ENCODE peak calls at places on chromosomes 7 and 10, in six cellular contexts. U is brain microvascular endothelial cell, J is A549, S is astrocyte, F is lower lobe of right lung, G is fibroblast of lung. L is an unnamed sample.

GRCh38 chr7:117019786-117020604 is 66.7 kb downstream of the ST7 start:
- DNase-seq in U (peak), J (peak), S (peak), F (peak), G (peak), L (peak)

GRCh38 chr10:68106656-68107055 is 2.6 kb upstream of the MYPN start:
- DNase-seq in U (peak), J (no peak), S (peak), F (no peak), G (peak), L (no peak)

GRCh38 chr7:92025260-92025659 is 84.6 kb downstream of the AKAP9 start:
- DNase-seq in U (peak), J (no peak), S (peak), F (no peak), G (peak), L (no peak)

GRCh38 chr10:125878957-125879835 is 1.9 kb downstream of the DHX32 start:
- DNase-seq in U (peak), J (peak), S (peak), F (no peak), G (peak), L (peak)

GRCh38 chr7:82755705-82756551 is 312.4 kb upstream of the CACNA2D1 start:
- DNase-seq in U (peak), J (no peak), S (peak), F (no peak), G (peak), L (no peak)

GRCh38 chr7:41219276-41219675 is 483.6 kb downstream of the INHBA start:
- DNase-seq in U (peak), J (no peak), S (peak), F (no peak), G (peak), L (no peak)

GRCh38 chr10:91740353-91740924 is 57.8 kb upstream of the TNKS2 start:
- DNase-seq in U (no peak), J (no peak), S (no peak), F (no peak), G (no peak), L (peak)

GRCh38 chr10:86306628-86307278 is 59.8 kb downstream of the GRID1 start:
- DNase-seq in U (peak), J (no peak), S (no peak), F (no peak), G (peak), L (peak)

GRCh38 chr10:132722980-132723970 is 62.7 kb downstream of the NKX6-2 start:
- DNase-seq in U (no peak), J (no peak), S (no peak), F (no peak), G (no peak), L (no peak)

GRCh38 chr10:24299587-24300258 is 90.8 kb downstream of the KIAA1217 start:
- DNase-seq in U (peak), J (no peak), S (peak), F (no peak), G (peak), L (no peak)

GRCh38 chr10:119209050-119209735 is 1.8 kb downstream of the GRK5 start:
- DNase-seq in U (peak), J (peak), S (peak), F (peak), G (peak), L (no peak)

GRCh38 chr7:710161-710560 is 16.3 kb upstream of the DNAAF5 start:
- DNase-seq in U (no peak), J (no peak), S (no peak), F (peak), G (no peak), L (no peak)

GRCh38 chr7:104900525-104900924 is 113.5 kb upstream of the KMT2E start:
- DNase-seq in U (no peak), J (no peak), S (no peak), F (no peak), G (no peak), L (no peak)

GRCh38 chr10:129105266-129105665 is 361.8 kb upstream of the MGMT start:
- DNase-seq in U (peak), J (no peak), S (no peak), F (no peak), G (peak), L (no peak)

GRCh38 chr10:71970331-71970730 is 6.1 kb downstream of the CHST3 start:
- DNase-seq in U (no peak), J (peak), S (no peak), F (peak), G (no peak), L (peak)

GRCh38 chr10:51802030-51802429 is 102.6 kb upstream of the CSTF2T start:
- DNase-seq in U (no peak), J (no peak), S (no peak), F (no peak), G (no peak), L (no peak)

GRCh38 chr10:8039323-8039922 is 15.1 kb upstream of the GATA3 start:
- DNase-seq in U (no peak), J (no peak), S (no peak), F (no peak), G (no peak), L (no peak)

GRCh38 chr10:110868981-110869380 is 2.7 kb upstream of the PDCD4 start:
- DNase-seq in U (no peak), J (no peak), S (no peak), F (no peak), G (no peak), L (no peak)

GRCh38 chr7:50204576-50204975 is 99.9 kb upstream of the IKZF1 start:
- DNase-seq in U (no peak), J (no peak), S (no peak), F (no peak), G (no peak), L (no peak)

GRCh38 chr7:45595809-45596664 is 21.9 kb downstream of the ADCY1 start:
- DNase-seq in U (no peak), J (no peak), S (no peak), F (no peak), G (no peak), L (peak)

GRCh38 chr7:145360511-145361100 is 524.8 kb upstream of the TPK1 start:
- DNase-seq in U (no peak), J (no peak), S (no peak), F (no peak), G (no peak), L (no peak)

GRCh38 chr10:117130346-117130745 is 7.7 kb downstream of the VAX1 start:
- DNase-seq in U (no peak), J (no peak), S (no peak), F (no peak), G (no peak), L (no peak)

GRCh38 chr10:71771821-71772617 is 1.3 kb downstream of the VSIR start:
- DNase-seq in U (peak), J (peak), S (peak), F (peak), G (peak), L (no peak)

GRCh38 chr10:46226232-46226631 is 60.6 kb upstream of the ANTXRL start:
- DNase-seq in U (no peak), J (no peak), S (no peak), F (no peak), G (no peak), L (peak)

GRCh38 chr10:24862586-24862985 is 89.8 kb downstream of the PRTFDC1 start:
- DNase-seq in U (no peak), J (no peak), S (no peak), F (no peak), G (no peak), L (no peak)

GRCh38 chr10:89064764-89065163 is 74.2 kb downstream of the FAS start:
- DNase-seq in U (no peak), J (no peak), S (peak), F (no peak), G (peak), L (no peak)

GRCh38 chr7:35805876-35806275 is 5.0 kb downstream of the SEPTIN7 start:
- DNase-seq in U (no peak), J (no peak), S (no peak), F (no peak), G (no peak), L (no peak)

GRCh38 chr10:118807512-118808305 is 52.9 kb upstream of the CACUL1 start:
- DNase-seq in U (no peak), J (no peak), S (no peak), F (no peak), G (no peak), L (no peak)

GRCh38 chr10:103120546-103120945 is 72.5 kb downstream of the NT5C2 start:
- DNase-seq in U (no peak), J (no peak), S (no peak), F (no peak), G (no peak), L (no peak)

GRCh38 chr7:104366390-104366789 is 38.0 kb downstream of the LHFPL3 start:
- DNase-seq in U (no peak), J (no peak), S (no peak), F (no peak), G (no peak), L (no peak)

GRCh38 chr10:103545771-103546281 is 52.3 kb downstream of the NEURL1 start:
- DNase-seq in U (no peak), J (no peak), S (no peak), F (no peak), G (no peak), L (no peak)

GRCh38 chr7:11437987-11438386 is 394.0 kb downstream of the THSD7A start:
- DNase-seq in U (peak), J (no peak), S (peak), F (no peak), G (peak), L (no peak)

GRCh38 chr10:72702868-72703581 is 11.1 kb downstream of the MCU start:
- DNase-seq in U (no peak), J (peak), S (peak), F (no peak), G (peak), L (no peak)

GRCh38 chr7:130492519-130493274 is 812 bp downstream of the MEST start:
- DNase-seq in U (no peak), J (no peak), S (no peak), F (no peak), G (no peak), L (no peak)

GRCh38 chr7:130493275-130493868 is 1.5 kb downstream of the MEST start:
- DNase-seq in U (no peak), J (no peak), S (no peak), F (no peak), G (peak), L (no peak)

GRCh38 chr7:130490287-130490686 is 1.6 kb upstream of the MEST start:
- DNase-seq in U (no peak), J (no peak), S (peak), F (no peak), G (peak), L (no peak)

GRCh38 chr7:130490888-130491771 is 755 bp upstream of the MEST start:
- DNase-seq in U (peak), J (no peak), S (no peak), F (peak), G (peak), L (no peak)

DNA sequence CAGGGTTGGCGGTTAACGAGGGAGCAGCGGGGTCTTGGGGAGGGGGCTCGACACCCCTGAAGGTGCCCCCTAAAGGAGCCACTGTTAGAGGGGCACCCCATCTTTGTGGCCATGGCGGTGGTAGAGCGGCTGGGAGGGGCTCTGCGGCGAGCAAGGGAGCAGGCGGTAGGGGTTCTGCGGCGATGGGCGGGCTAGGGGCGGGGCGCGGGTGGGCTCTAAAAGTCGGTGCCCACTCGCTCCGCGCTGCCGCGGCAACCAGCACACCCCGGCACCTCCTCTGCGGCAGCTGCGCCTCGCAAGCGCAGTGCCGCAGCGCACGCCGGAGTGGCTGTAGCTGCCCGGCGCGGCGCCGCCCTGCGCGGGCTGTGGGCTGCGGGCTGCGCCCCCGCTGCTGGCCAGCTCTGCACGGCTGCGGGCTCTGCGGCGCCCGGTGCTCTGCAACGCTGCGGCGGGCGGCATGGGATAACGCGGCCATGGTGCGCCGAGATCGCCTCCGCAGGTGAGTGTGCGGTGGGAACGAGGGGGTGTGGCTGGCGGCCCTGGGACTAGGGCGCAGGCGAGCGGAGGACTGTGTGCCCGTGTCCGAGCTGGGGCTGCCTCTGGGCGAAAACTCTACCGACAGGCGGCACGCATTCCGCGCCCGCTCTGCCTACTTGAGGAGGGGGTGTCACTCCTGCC is at the start of gene MEST:
- DNase-seq in U (no peak), J (no peak), S (peak), F (peak), G (peak), L (peak)
- H3K27ac ChIP-seq in U (peak), J (no peak), S (peak), F (peak), G (peak), L (no peak)

DNA sequence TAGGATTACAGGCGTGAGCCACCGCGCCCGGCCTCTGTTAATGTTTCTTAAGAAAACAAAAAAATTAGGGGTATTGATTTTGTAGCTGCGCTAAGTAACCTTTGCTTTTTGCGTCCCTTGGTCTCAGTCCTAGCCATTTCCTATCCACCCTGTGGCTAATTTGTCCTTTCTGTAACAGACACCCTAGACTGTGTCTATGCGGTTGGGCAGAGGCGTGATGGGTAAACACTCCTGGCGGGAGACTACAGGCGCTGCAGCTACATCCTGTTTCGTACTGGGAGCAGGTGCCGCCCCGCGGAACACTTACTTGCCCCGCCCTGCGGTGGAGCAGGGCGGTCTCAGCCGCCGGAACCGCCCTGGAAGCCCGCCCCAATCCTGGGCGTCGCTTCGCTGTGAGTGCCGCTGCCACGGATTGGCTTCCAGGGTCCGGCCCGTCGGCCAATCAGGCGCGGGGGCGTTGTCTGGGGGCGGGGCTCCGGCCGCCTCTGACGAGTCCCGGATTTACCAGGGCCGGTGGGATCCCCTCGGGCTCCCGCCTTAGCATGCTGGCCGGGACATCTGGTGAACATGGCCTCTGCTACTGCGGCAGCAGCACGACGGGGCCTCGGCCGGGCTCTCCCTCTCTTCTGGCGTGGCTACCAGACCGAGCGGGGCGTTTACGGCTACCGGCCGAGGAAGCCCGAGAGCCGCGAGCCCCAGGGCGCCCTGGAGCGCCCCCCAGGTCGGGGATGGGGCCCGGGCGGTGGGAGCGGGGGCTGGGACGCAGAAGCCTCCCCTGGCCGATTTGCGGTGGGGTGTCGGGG is at the start of gene DHTKD1:
- DNase-seq in U (peak), J (peak), S (peak), F (peak), G (peak), L (peak)
- TF ChIP-seq CTCF in U (peak), J (peak), S (no peak), F (peak), G (peak), L (peak)

DNA sequence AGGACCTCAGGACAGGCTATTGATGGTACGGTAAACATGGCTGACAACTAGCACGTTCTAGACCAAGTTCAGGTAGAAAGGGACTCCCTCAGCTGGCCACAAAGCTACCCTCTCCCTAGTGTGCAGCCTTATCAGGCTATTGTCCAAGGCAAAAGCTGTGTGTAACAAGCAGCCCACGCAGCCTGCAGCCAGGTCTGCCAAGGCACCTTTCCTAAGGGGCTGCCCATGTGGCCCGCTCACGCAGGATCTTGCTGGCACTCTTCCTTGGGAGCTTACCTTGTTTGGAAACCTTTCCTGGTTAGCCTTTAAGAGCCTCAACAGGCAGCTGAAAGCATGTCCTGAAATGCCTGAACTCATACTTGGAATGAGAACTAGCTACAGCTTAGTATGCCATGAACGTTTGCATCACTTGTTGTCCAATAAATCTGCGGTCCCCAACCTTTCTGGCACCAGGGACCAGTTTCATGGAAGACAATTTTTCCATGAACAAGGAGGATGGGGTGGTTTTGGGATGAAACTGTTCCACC is 51.7 kb downstream of the SYPL1 start:
- DNase-seq in U (no peak), J (no peak), S (no peak), F (no peak), G (no peak), L (no peak)
- H3K27ac ChIP-seq in U (no peak), J (no peak), S (no peak), F (no peak), G (no peak), L (no peak)

GRCh38 chr10:99682752-99683151 is 23.4 kb downstream of the ENTPD7 start:
- DNase-seq in U (no peak), J (peak), S (no peak), F (no peak), G (peak), L (no peak)
- TF ChIP-seq CTCF in U (peak), J (no peak), S (no peak), F (no peak), G (no peak), L (no peak)

GRCh38 chr7:47602272-47603004 is 20.5 kb upstream of the TNS3 start:
- DNase-seq in U (no peak), J (peak), S (no peak), F (no peak), G (no peak), L (no peak)

GRCh38 chr7:47609803-47610452 is 28.0 kb upstream of the TNS3 start:
- DNase-seq in U (peak), J (peak), S (peak), F (no peak), G (peak), L (no peak)

GRCh38 chr7:47604496-47604890 is 22.6 kb upstream of the TNS3 start:
- DNase-seq in U (no peak), J (no peak), S (no peak), F (no peak), G (no peak), L (no peak)

GRCh38 chr7:47601881-47602249 is 20.0 kb upstream of the TNS3 start:
- DNase-seq in U (no peak), J (no peak), S (no peak), F (no peak), G (no peak), L (no peak)

DNA sequence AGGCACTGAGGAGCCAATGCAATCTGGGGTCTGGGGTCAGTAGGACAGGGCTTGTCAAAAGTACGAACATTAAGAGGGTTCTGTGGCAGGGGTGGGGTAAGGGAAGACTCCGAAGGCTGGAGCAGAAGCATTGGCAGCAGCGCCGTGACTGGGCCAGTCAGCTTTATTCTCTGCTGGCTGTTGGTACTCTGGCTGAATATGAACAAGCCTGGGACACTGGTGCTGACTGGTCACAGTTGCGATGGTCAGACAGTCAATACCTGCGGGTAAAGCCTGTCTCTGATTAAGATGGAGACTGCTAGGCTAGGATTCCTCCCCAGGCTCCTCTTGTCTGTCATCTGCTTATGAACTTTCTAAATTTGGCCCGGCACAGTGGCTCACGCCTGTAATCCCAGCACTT is 24.3 kb upstream of the TNS3 start:
- DNase-seq in U (no peak), J (no peak), S (no peak), F (no peak), G (no peak), L (no peak)
- H3K27ac ChIP-seq in U (no peak), J (peak), S (no peak), F (no peak), G (no peak), L (peak)

GRCh38 chr7:94871132-94871531 is 36.3 kb upstream of the PPP1R9A start:
- DNase-seq in U (no peak), J (no peak), S (no peak), F (no peak), G (no peak), L (no peak)
- TF ChIP-seq CTCF in U (no peak), J (no peak), S (no peak), F (no peak), G (no peak), L (no peak)

DNA sequence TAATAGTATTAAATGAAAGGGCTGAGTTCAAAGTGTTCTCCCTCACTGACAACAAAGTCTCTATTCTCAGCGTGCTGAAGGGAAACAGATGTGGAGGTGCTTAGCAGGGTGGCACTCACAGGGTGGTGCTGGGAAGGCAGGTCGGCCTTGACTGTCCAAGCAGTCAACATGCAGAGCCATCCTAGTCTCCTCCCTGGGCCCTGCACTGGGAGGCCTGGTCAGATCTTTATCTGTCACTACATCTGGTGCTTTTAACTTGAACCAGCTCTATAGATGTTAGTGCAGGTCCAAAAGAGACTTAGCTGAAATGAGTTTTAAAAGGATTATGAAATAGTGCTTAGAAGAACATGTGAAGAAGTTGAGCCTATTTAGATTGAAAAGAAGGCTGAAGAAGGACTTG is 82.1 kb downstream of the AVL9 start:
- DNase-seq in U (no peak), J (no peak), S (no peak), F (no peak), G (no peak), L (no peak)
- H3K27ac ChIP-seq in U (no peak), J (no peak), S (no peak), F (no peak), G (no peak), L (no peak)

GRCh38 chr7:133854739-133855138 is 272.4 kb upstream of the LRGUK start:
- DNase-seq in U (peak), J (peak), S (peak), F (no peak), G (peak), L (no peak)

GRCh38 chr7:133851416-133851815 is 275.7 kb upstream of the LRGUK start:
- DNase-seq in U (no peak), J (no peak), S (no peak), F (no peak), G (peak), L (no peak)

GRCh38 chr7:133857376-133858119 is 269.6 kb upstream of the LRGUK start:
- DNase-seq in U (no peak), J (no peak), S (no peak), F (peak), G (no peak), L (no peak)

GRCh38 chr7:133850497-133851070 is 276.6 kb upstream of the LRGUK start:
- DNase-seq in U (no peak), J (no peak), S (no peak), F (no peak), G (no peak), L (no peak)

GRCh38 chr7:133853706-133854276 is 273.3 kb upstream of the LRGUK start:
- DNase-seq in U (peak), J (peak), S (peak), F (peak), G (peak), L (peak)
- TF ChIP-seq CTCF in U (peak), J (peak), S (peak), F (peak), G (peak), L (peak)